ENCODE peak calls at places on chromosome 11, in five cellular contexts. One of them, this sample, is unnamed.

GRCh38 chr11:49208006-49208721 is at the start of gene FOLH1:
- DNase-seq in foreskin fibroblast: no peak
- DNase-seq in CD8-positive, alpha-beta T cell: no peak
- DNase-seq in astrocyte of the spinal cord: no peak
- DNase-seq in GM23338: peak
- DNase-seq in this sample: no peak

GRCh38 chr11:18522388-18522787 is 4.4 kb downstream of the TSG101 start:
- DNase-seq in foreskin fibroblast: no peak
- DNase-seq in CD8-positive, alpha-beta T cell: no peak
- DNase-seq in astrocyte of the spinal cord: no peak
- DNase-seq in GM23338: peak
- DNase-seq in this sample: no peak

GRCh38 chr11:120929664-120930154 is 94.2 kb upstream of the TBCEL start:
- DNase-seq in foreskin fibroblast: peak
- DNase-seq in CD8-positive, alpha-beta T cell: peak
- DNase-seq in astrocyte of the spinal cord: peak
- DNase-seq in GM23338: peak
- DNase-seq in this sample: peak

GRCh38 chr11:110470716-110471115 is 41.0 kb downstream of the FDX1 start:
- DNase-seq in foreskin fibroblast: no peak
- DNase-seq in CD8-positive, alpha-beta T cell: no peak
- DNase-seq in astrocyte of the spinal cord: peak
- DNase-seq in GM23338: no peak
- DNase-seq in this sample: no peak

GRCh38 chr11:34332524-34332923 is 25.3 kb downstream of the ABTB2 start:
- DNase-seq in foreskin fibroblast: no peak
- DNase-seq in CD8-positive, alpha-beta T cell: no peak
- DNase-seq in astrocyte of the spinal cord: no peak
- DNase-seq in GM23338: peak
- DNase-seq in this sample: no peak

GRCh38 chr11:7353100-7353499 is 101.4 kb downstream of the SYT9 start:
- DNase-seq in foreskin fibroblast: peak
- DNase-seq in CD8-positive, alpha-beta T cell: no peak
- DNase-seq in astrocyte of the spinal cord: no peak
- DNase-seq in GM23338: peak
- DNase-seq in this sample: no peak

GRCh38 chr11:94129505-94130335 is 1.1 kb downstream of the PANX1 start:
- DNase-seq in foreskin fibroblast: no peak
- DNase-seq in CD8-positive, alpha-beta T cell: no peak
- DNase-seq in astrocyte of the spinal cord: peak
- DNase-seq in GM23338: no peak
- DNase-seq in this sample: no peak

GRCh38 chr11:125609545-125609944 is 15.4 kb upstream of the CHEK1 start:
- DNase-seq in foreskin fibroblast: no peak
- DNase-seq in CD8-positive, alpha-beta T cell: no peak
- DNase-seq in astrocyte of the spinal cord: no peak
- DNase-seq in GM23338: no peak
- DNase-seq in this sample: no peak

GRCh38 chr11:34600339-34601084 is 20.4 kb upstream of the EHF start:
- DNase-seq in foreskin fibroblast: no peak
- DNase-seq in CD8-positive, alpha-beta T cell: no peak
- DNase-seq in astrocyte of the spinal cord: no peak
- DNase-seq in GM23338: no peak
- DNase-seq in this sample: no peak

GRCh38 chr11:17939542-17939941 is 73.3 kb downstream of the SERGEF start:
- DNase-seq in foreskin fibroblast: no peak
- DNase-seq in CD8-positive, alpha-beta T cell: no peak
- DNase-seq in astrocyte of the spinal cord: no peak
- DNase-seq in GM23338: no peak
- DNase-seq in this sample: no peak

GRCh38 chr11:31499576-31500178 is 9.7 kb downstream of the IMMP1L start:
- DNase-seq in foreskin fibroblast: peak
- DNase-seq in CD8-positive, alpha-beta T cell: no peak
- DNase-seq in astrocyte of the spinal cord: peak
- DNase-seq in GM23338: no peak
- DNase-seq in this sample: no peak

GRCh38 chr11:112345708-112346107 is 85.0 kb upstream of the PLET1 start:
- DNase-seq in foreskin fibroblast: no peak
- DNase-seq in CD8-positive, alpha-beta T cell: no peak
- DNase-seq in astrocyte of the spinal cord: no peak
- DNase-seq in GM23338: peak
- DNase-seq in this sample: no peak
- TF ChIP-seq CTCF in foreskin fibroblast: no peak
- TF ChIP-seq CTCF in CD8-positive, alpha-beta T cell: no peak
- TF ChIP-seq CTCF in astrocyte of the spinal cord: no peak
- TF ChIP-seq CTCF in GM23338: peak
- TF ChIP-seq CTCF in this sample: peak

GRCh38 chr11:78022397-78023396 is at the start of gene KCTD14:
- DNase-seq in foreskin fibroblast: no peak
- DNase-seq in CD8-positive, alpha-beta T cell: no peak
- DNase-seq in astrocyte of the spinal cord: no peak
- DNase-seq in GM23338: peak
- DNase-seq in this sample: no peak
- H3K4me3 ChIP-seq in foreskin fibroblast: peak
- H3K4me3 ChIP-seq in CD8-positive, alpha-beta T cell: no peak
- H3K4me3 ChIP-seq in astrocyte of the spinal cord: peak
- H3K4me3 ChIP-seq in GM23338: peak
- H3K4me3 ChIP-seq in this sample: peak

DNA sequence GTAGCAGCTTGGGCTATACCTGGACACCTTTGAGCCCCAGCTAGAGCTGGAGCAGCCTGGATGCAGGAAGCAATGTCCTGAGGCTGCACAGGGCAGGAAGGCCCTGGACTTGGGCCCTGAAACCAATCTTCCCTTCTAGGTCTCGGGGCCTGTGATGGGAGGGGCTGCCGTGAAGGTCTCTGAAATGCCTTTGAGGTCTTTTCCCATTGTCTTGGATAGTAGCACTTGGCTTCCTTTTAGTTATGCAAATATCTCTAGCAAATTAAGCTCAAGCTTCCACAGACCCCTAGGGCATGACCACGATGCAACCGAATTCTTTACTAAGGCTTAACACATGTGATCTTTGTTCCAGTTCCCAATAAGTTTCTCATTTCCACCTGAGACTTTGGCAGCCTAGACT is 40.0 kb downstream of the LINC01488 start:
- DNase-seq in foreskin fibroblast: no peak
- DNase-seq in CD8-positive, alpha-beta T cell: no peak
- DNase-seq in astrocyte of the spinal cord: no peak
- DNase-seq in GM23338: peak
- DNase-seq in this sample: no peak
- TF ChIP-seq CTCF in foreskin fibroblast: no peak
- TF ChIP-seq CTCF in CD8-positive, alpha-beta T cell: no peak
- TF ChIP-seq CTCF in astrocyte of the spinal cord: no peak
- TF ChIP-seq CTCF in GM23338: no peak
- TF ChIP-seq CTCF in this sample: no peak

GRCh38 chr11:635945-636510 is 1.0 kb upstream of the DRD4 start:
- DNase-seq in foreskin fibroblast: no peak
- DNase-seq in CD8-positive, alpha-beta T cell: no peak
- DNase-seq in astrocyte of the spinal cord: no peak
- DNase-seq in GM23338: no peak
- DNase-seq in this sample: no peak

GRCh38 chr11:638616-639323 is 1.7 kb downstream of the DRD4 start:
- DNase-seq in foreskin fibroblast: no peak
- DNase-seq in CD8-positive, alpha-beta T cell: no peak
- DNase-seq in astrocyte of the spinal cord: peak
- DNase-seq in GM23338: peak
- DNase-seq in this sample: no peak

GRCh38 chr11:637333-637592 is 194 bp downstream of the DRD4 start:
- DNase-seq in foreskin fibroblast: no peak
- DNase-seq in CD8-positive, alpha-beta T cell: no peak
- DNase-seq in astrocyte of the spinal cord: no peak
- DNase-seq in GM23338: no peak
- DNase-seq in this sample: no peak

GRCh38 chr11:637593-638507 is 781 bp downstream of the DRD4 start:
- DNase-seq in foreskin fibroblast: no peak
- DNase-seq in CD8-positive, alpha-beta T cell: no peak
- DNase-seq in astrocyte of the spinal cord: no peak
- DNase-seq in GM23338: peak
- DNase-seq in this sample: peak

GRCh38 chr11:636511-637332 is at the start of gene DRD4:
- DNase-seq in foreskin fibroblast: peak
- DNase-seq in CD8-positive, alpha-beta T cell: no peak
- DNase-seq in astrocyte of the spinal cord: no peak
- DNase-seq in GM23338: peak
- DNase-seq in this sample: no peak
- H3K4me3 ChIP-seq in foreskin fibroblast: no peak
- H3K4me3 ChIP-seq in CD8-positive, alpha-beta T cell: no peak
- H3K4me3 ChIP-seq in astrocyte of the spinal cord: no peak
- H3K4me3 ChIP-seq in GM23338: peak
- H3K4me3 ChIP-seq in this sample: peak

DNA sequence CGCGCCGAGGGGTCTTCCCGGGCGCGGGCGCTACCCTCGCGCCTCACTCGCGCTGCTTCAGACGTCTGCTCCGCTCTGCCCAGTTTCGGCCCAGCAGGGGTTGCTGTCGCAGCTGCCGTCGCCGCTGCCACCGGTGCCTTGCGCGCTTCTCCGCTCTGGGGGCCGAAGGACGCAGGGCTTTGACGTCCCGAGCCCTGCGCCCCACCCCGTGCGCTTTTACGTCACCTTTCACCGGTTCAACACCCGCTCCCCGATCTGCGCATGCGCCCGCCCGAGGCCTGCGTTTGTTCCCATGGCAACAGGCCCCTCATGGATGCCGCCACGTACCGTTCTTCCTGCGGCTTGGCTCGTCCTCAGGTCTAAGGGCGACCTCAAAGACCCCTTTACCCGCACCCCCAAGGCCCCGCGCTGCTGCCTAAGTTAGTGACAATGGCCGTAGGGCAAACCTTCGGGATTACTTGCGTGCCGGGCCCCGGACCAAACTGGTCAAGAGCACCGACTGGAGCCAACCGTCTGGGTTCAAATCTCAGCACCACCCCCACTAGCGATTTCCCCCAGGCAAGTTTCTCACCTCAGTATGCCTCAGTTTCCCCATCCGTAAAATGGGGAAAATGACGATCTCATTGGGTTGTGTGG is 642 bp upstream of the CDK2AP2 start:
- DNase-seq in foreskin fibroblast: peak
- DNase-seq in CD8-positive, alpha-beta T cell: peak
- DNase-seq in astrocyte of the spinal cord: peak
- DNase-seq in GM23338: peak
- DNase-seq in this sample: peak
- TF ChIP-seq CTCF in foreskin fibroblast: no peak
- TF ChIP-seq CTCF in CD8-positive, alpha-beta T cell: no peak
- TF ChIP-seq CTCF in astrocyte of the spinal cord: no peak
- TF ChIP-seq CTCF in GM23338: no peak
- TF ChIP-seq CTCF in this sample: no peak

DNA sequence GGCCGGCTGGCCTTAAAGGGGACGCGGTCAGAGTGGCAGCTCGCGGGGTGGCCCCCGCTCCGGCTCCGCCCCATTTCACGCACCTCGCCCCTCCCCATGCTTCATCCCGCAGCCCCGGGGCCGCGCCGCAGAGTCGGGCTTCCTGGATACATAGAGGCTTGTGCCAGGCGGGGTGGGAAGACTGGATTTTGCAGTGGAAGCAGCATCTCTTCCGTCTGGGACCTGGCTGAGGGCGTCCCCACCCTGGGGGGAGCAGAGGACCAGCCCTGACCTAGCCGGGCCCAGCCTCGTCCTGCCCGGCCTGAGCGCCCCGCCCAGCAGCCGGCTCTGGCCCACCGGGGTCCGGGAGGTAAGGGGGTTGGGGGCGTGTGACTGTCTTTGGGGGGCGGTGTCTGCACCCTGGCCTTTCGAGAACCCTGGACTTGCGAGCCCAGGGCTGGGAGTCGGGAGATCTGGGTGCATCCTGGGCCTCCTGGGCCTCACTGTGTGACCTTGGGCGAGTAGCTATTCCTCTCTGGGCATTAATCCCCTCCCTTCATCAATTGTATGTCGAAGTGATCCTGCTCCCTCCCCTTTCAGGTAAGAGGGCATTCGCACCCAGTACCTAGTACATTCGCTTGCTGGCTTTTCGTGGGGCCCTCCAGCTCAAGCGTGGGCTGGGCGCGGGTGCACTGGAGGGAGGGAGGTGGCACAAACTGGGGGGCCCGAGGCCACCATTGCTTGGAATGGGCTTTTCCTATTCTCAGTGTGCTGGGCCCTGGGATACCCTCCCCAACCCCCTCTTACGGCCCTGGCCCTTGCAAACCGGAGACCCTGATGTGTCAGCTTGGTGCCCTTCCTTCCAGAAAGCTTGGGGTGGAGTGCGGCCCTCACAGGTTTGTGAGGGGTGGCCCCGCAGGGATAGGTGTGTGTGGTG is at the start of gene USP35:
- DNase-seq in foreskin fibroblast: no peak
- DNase-seq in CD8-positive, alpha-beta T cell: no peak
- DNase-seq in astrocyte of the spinal cord: no peak
- DNase-seq in GM23338: peak
- DNase-seq in this sample: no peak
- H3K4me3 ChIP-seq in foreskin fibroblast: peak
- H3K4me3 ChIP-seq in CD8-positive, alpha-beta T cell: peak
- H3K4me3 ChIP-seq in astrocyte of the spinal cord: peak
- H3K4me3 ChIP-seq in GM23338: peak
- H3K4me3 ChIP-seq in this sample: peak

GRCh38 chr11:114253771-114254170 is 42.4 kb upstream of the NNMT start:
- DNase-seq in foreskin fibroblast: no peak
- DNase-seq in CD8-positive, alpha-beta T cell: no peak
- DNase-seq in astrocyte of the spinal cord: no peak
- DNase-seq in GM23338: no peak
- DNase-seq in this sample: no peak

GRCh38 chr11:114254571-114255146 is 41.5 kb upstream of the NNMT start:
- DNase-seq in foreskin fibroblast: no peak
- DNase-seq in CD8-positive, alpha-beta T cell: no peak
- DNase-seq in astrocyte of the spinal cord: no peak
- DNase-seq in GM23338: no peak
- DNase-seq in this sample: no peak

GRCh38 chr11:114250180-114250579 is 46.0 kb upstream of the NNMT start:
- DNase-seq in foreskin fibroblast: no peak
- DNase-seq in CD8-positive, alpha-beta T cell: no peak
- DNase-seq in astrocyte of the spinal cord: no peak
- DNase-seq in GM23338: no peak
- DNase-seq in this sample: no peak

GRCh38 chr11:114250993-114251796 is 45.0 kb upstream of the NNMT start:
- DNase-seq in foreskin fibroblast: no peak
- DNase-seq in CD8-positive, alpha-beta T cell: no peak
- DNase-seq in astrocyte of the spinal cord: no peak
- DNase-seq in GM23338: peak
- DNase-seq in this sample: no peak

GRCh38 chr11:114251797-114252327 is 44.3 kb upstream of the NNMT start:
- DNase-seq in foreskin fibroblast: no peak
- DNase-seq in CD8-positive, alpha-beta T cell: no peak
- DNase-seq in astrocyte of the spinal cord: no peak
- DNase-seq in GM23338: peak
- DNase-seq in this sample: no peak
- TF ChIP-seq CTCF in foreskin fibroblast: no peak
- TF ChIP-seq CTCF in CD8-positive, alpha-beta T cell: no peak
- TF ChIP-seq CTCF in astrocyte of the spinal cord: no peak
- TF ChIP-seq CTCF in GM23338: peak
- TF ChIP-seq CTCF in this sample: no peak

DNA sequence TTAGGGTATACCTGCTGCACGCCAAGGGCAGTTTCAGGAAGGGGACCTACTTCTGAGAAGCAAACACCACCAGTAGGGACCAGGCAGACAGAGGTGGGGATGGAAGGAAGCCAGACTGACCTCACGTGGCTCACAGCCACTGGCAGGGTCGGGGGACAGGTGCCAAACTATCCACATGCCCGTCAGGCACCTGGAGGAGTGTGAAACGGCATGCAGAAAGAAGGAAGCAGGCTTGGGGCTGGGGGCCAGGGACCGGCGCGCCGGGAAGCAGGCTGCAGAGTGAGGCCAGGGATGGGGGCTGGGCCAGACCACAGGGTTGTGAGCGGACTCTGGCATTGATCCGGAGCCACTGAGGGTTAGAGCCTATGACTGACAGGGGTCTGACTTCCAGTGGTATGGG is 47.5 kb downstream of the CDKN1C start:
- DNase-seq in foreskin fibroblast: no peak
- DNase-seq in CD8-positive, alpha-beta T cell: no peak
- DNase-seq in astrocyte of the spinal cord: no peak
- DNase-seq in GM23338: no peak
- DNase-seq in this sample: no peak
- H3K4me3 ChIP-seq in foreskin fibroblast: no peak
- H3K4me3 ChIP-seq in CD8-positive, alpha-beta T cell: no peak
- H3K4me3 ChIP-seq in astrocyte of the spinal cord: no peak
- H3K4me3 ChIP-seq in GM23338: no peak
- H3K4me3 ChIP-seq in this sample: no peak